ENCODE peak calls at places on chromosomes 1 and 21, in four cellular contexts. A, Q, G and Z are unnamed samples.

GRCh38 chr1:223887724-223888428 is 42.1 kb upstream of the TP53BP2 start:
- DNase-seq in A (no peak), G (no peak), Q (peak), Z (no peak)

GRCh38 chr1:12019858-12020509 is 686 bp downstream of the MIIP start:
- DNase-seq in A (no peak), Q (no peak), G (no peak), Z (no peak)

GRCh38 chr1:21815724-21816311 is 3.8 kb downstream of the LDLRAD2 start:
- DNase-seq in A (no peak), Q (peak), G (no peak), Z (no peak)

GRCh38 chr1:234955107-234955731 is 173.4 kb downstream of the TOMM20 start:
- DNase-seq in A (peak), Q (peak), G (no peak), Z (no peak)

GRCh38 chr1:152811050-152811449 is 721 bp upstream of the LCE1B start:
- DNase-seq in Q (no peak), G (no peak), A (no peak), Z (no peak)

GRCh38 chr1:86825294-86825693 is 88.6 kb downstream of the SELENOF start:
- DNase-seq in G (no peak), A (no peak), Q (no peak), Z (no peak)

GRCh38 chr1:42680921-42681683 is 1.1 kb upstream of the YBX1 start:
- DNase-seq in Q (no peak), G (no peak), A (no peak), Z (peak)

GRCh38 chr1:119279441-119280415 is 88.9 kb upstream of the HAO2 start:
- DNase-seq in G (no peak), Q (no peak), A (no peak), Z (no peak)

GRCh38 chr1:196877964-196878363 is 9.9 kb upstream of the CFHR4 start:
- DNase-seq in Q (no peak), A (no peak), G (no peak), Z (no peak)

GRCh38 chr1:59641861-59642260 is 172.9 kb upstream of the HOOK1 start:
- DNase-seq in G (no peak), A (no peak), Q (no peak), Z (no peak)

GRCh38 chr1:93917302-93917701 is 8.1 kb upstream of the GCLM start:
- DNase-seq in A (no peak), Q (no peak), G (no peak), Z (no peak)

GRCh38 chr21:33266050-33266783 is at the start of gene IL10RB:
- DNase-seq in Q (peak), A (peak), G (peak), Z (peak)

GRCh38 chr1:205670611-205671430 is 9.5 kb downstream of the SLC45A3 start:
- DNase-seq in Q (no peak), G (no peak), A (no peak), Z (no peak)

GRCh38 chr1:91818713-91818975 is 67.3 kb downstream of the TGFBR3 start:
- DNase-seq in G (no peak), A (no peak), Q (no peak), Z (no peak)

GRCh38 chr21:28771790-28772501 is 220.7 kb downstream of the LTN1 start:
- DNase-seq in G (no peak), Q (no peak), A (no peak), Z (no peak)

GRCh38 chr1:53712276-53712675 is 26.7 kb downstream of the GLIS1 start:
- DNase-seq in G (no peak), A (no peak), Q (no peak), Z (no peak)

GRCh38 chr1:232728507-232729263 is 76.5 kb upstream of the MAP10 start:
- DNase-seq in A (no peak), G (no peak), Q (no peak), Z (no peak)

GRCh38 chr1:202063093-202063492 is 52.7 kb downstream of the ELF3 start:
- DNase-seq in Q (no peak), A (no peak), G (no peak), Z (no peak)

GRCh38 chr1:219433471-219434131 is 179.3 kb downstream of the ZC3H11B start:
- DNase-seq in A (no peak), G (no peak), Q (no peak), Z (no peak)

GRCh38 chr1:235056937-235057336 is 71.7 kb downstream of the TOMM20 start:
- DNase-seq in Q (peak), G (no peak), A (no peak), Z (no peak)

GRCh38 chr1:44576456-44577150 is 97.7 kb downstream of the TMEM53 start:
- DNase-seq in Q (no peak), A (no peak), G (no peak), Z (no peak)

GRCh38 chr1:203871114-203871875 is 9.9 kb downstream of the SNRPE start:
- DNase-seq in G (peak), A (no peak), Q (peak), Z (peak)

GRCh38 chr1:211684331-211684730 is 8.9 kb upstream of the NEK2 start:
- DNase-seq in G (no peak), A (no peak), Q (no peak), Z (no peak)

GRCh38 chr1:245856944-245857531 is 650.0 kb downstream of the SMYD3 start:
- DNase-seq in G (no peak), Q (no peak), A (no peak), Z (no peak)

GRCh38 chr1:99570486-99571089 is 75.3 kb upstream of the PALMD start:
- DNase-seq in Q (no peak), G (no peak), A (no peak), Z (no peak)

GRCh38 chr1:23562138-23562819 is 3.0 kb upstream of the ID3 start:
- DNase-seq in A (peak), Q (peak), G (peak), Z (no peak)

GRCh38 chr1:213606252-213606820 is 381.4 kb upstream of the PROX1 start:
- DNase-seq in Q (no peak), A (no peak), G (no peak), Z (no peak)

GRCh38 chr1:234256359-234256758 is 116.9 kb upstream of the COA6 start:
- DNase-seq in A (no peak), G (no peak), Q (no peak), Z (no peak)

GRCh38 chr21:34553199-34553952 is 41.4 kb upstream of the KCNE1 start:
- DNase-seq in Q (no peak), A (no peak), G (no peak), Z (no peak)

GRCh38 chr21:29187939-29188338 is 57.5 kb downstream of the MAP3K7CL start:
- DNase-seq in G (peak), Q (no peak), A (no peak), Z (no peak)

GRCh38 chr1:211591980-211592493 is 13.1 kb upstream of the SLC30A1 start:
- DNase-seq in A (no peak), Q (no peak), G (no peak), Z (no peak)

GRCh38 chr1:39501666-39502065 is 10.2 kb downstream of the BMP8A start:
- DNase-seq in Q (no peak), G (no peak), A (no peak), Z (no peak)

GRCh38 chr1:225844236-225845061 is 34.5 kb downstream of the EPHX1 start:
- DNase-seq in G (no peak), A (no peak), Q (no peak), Z (no peak)

GRCh38 chr1:1918901-1919303 is at the start of gene TMEM52:
- DNase-seq in Q (no peak), G (no peak), A (no peak), Z (no peak)

GRCh38 chr1:197519741-197520334 is 251.8 kb downstream of the CRB1 start:
- DNase-seq in Q (no peak), G (no peak), A (no peak), Z (no peak)

GRCh38 chr21:15063821-15064575 is 802 bp downstream of the NRIP1 start:
- DNase-seq in Q (peak), A (peak), G (peak), Z (no peak)

GRCh38 chr1:205858141-205858961 is 8.4 kb upstream of the PM20D1 start:
- DNase-seq in Q (no peak), A (no peak), G (no peak), Z (no peak)

GRCh38 chr21:35427320-35428040 is 378.4 kb upstream of the RUNX1 start:
- DNase-seq in G (no peak), Q (no peak), A (no peak), Z (no peak)

GRCh38 chr1:155971910-155972809 is 6.2 kb downstream of the ARHGEF2 start:
- DNase-seq in A (no peak), Q (no peak), G (no peak), Z (no peak)

GRCh38 chr1:150976879-150977694 is 2.5 kb upstream of the CERS2 start:
- DNase-seq in A (peak), Q (peak), G (peak), Z (no peak)
- TF ChIP-seq POLR2A in A (no peak), Q (no peak), G (peak), Z (no peak)

GRCh38 chr21:37833301-37833700 is 83.0 kb downstream of the KCNJ6 start:
- DNase-seq in Q (no peak), G (no peak), A (no peak), Z (no peak)

GRCh38 chr21:37827878-37828277 is 88.4 kb downstream of the KCNJ6 start:
- DNase-seq in Q (peak), G (no peak), A (no peak), Z (no peak)

GRCh38 chr21:37829447-37829846 is 86.8 kb downstream of the KCNJ6 start:
- DNase-seq in A (peak), G (no peak), Q (peak), Z (no peak)

GRCh38 chr21:37828515-37828914 is 87.7 kb downstream of the KCNJ6 start:
- DNase-seq in Q (no peak), A (no peak), G (no peak), Z (no peak)

GRCh38 chr21:37829043-37829442 is 87.2 kb downstream of the KCNJ6 start:
- DNase-seq in G (no peak), A (no peak), Q (peak), Z (no peak)
- TF ChIP-seq POLR2AphosphoS5 in G (no peak), A (no peak), Q (no peak), Z (no peak)

GRCh38 chr21:31446206-31446900 is 102.3 kb upstream of the TIAM1 start:
- DNase-seq in G (no peak), A (no peak), Q (no peak), Z (no peak)

GRCh38 chr21:31444061-31444460 is 100.0 kb upstream of the TIAM1 start:
- DNase-seq in Q (no peak), G (no peak), A (no peak), Z (no peak)

GRCh38 chr21:31447477-31447876 is 103.4 kb upstream of the TIAM1 start:
- DNase-seq in A (no peak), G (no peak), Q (no peak), Z (no peak)

DNA sequence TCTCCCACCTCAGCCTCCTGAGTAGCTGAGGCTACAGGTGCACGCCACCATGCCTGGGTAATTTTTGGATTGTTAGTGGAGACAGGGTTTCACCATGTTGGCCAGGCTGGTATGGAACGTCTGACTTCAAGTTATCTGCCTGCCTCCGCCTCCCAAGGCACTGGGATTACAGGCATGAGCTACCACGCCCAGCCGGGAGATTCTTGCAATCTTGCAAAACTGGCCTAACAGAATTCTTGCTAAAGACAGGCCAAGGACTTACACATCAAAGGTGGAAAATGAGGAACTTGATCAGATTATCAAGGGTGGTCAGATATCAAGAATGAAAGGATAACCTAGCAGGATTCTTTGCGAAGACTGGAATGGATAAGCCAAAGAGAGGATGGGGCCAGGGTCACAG is 98.3 kb upstream of the TIAM1 start:
- DNase-seq in A (no peak), G (no peak), Q (no peak), Z (no peak)
- TF ChIP-seq POLR2A in A (no peak), G (no peak), Q (no peak), Z (no peak)

GRCh38 chr1:230084408-230085177 is 17.6 kb downstream of the GALNT2 start:
- DNase-seq in Q (peak), A (peak), G (peak), Z (no peak)
- TF ChIP-seq POLR2AphosphoS5 in Q (no peak), A (no peak), G (peak), Z (no peak)

DNA sequence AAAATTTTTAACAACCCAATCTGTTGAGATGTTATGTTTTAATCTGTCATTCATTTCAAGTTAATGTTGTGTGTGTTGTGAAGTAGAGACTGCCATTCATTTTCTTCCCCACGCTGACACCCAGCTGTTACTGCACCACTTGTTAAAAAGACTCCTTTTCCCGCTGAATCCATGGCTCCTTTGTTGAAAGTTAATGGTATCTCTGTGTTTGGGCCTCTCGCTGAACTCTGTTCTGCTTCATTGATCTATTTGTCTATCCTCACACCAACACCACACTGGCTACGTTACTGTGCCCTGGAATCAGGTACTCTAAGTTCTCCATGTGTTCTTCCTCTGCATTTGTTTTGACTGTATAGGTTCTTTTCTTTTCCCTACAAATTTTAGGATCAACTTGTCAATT is 58.2 kb downstream of the PDE9A start:
- DNase-seq in Q (no peak), G (no peak), A (no peak), Z (no peak)
- TF ChIP-seq POLR2A in Q (no peak), G (no peak), A (no peak), Z (no peak)

GRCh38 chr1:236685917-236686814 is at the start of gene ACTN2:
- DNase-seq in G (no peak), Q (peak), A (peak), Z (peak)
- TF ChIP-seq POLR2AphosphoS5 in G (no peak), Q (no peak), A (no peak), Z (no peak)

DNA sequence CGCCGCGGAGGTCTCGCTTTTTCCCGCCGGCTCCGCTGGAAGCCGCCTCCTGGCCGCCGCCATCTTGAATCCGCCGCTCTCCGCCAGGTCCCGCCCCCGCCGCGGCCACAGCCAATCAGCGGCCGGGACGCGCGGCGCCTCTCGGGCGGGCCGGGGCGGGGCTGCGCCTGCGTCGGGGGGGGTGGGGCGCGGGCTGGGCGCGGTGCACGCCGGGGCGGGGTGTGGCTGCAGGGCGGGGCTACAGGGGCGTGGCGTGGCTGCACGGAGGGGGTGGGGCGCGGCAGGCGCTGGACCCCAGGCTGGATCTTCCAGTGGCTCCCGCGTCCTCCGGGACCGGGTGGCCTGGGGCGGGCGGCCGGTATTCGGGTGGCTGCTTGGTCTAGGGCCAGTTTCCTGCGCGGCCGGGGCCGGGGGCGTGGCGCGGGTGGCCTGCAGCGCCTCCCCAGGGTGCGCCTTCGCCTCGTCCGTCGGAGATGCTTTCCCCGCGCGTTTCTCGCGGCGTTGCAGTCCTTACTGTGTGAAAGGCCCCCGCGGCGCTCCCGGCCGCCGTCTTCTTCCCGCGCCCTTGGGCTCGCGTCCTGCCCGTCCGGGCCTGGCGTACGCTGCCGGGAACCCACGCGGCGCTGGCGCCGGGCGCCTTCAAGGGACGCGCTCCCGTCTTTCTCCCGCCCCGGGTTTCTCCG is 575 bp downstream of the PCNT start:
- DNase-seq in A (peak), G (peak), Q (peak), Z (peak)
- TF ChIP-seq POLR2A in A (peak), G (peak), Q (peak), Z (peak)

GRCh38 chr1:8374812-8375211 is 56.9 kb downstream of the SLC45A1 start:
- DNase-seq in Q (peak), A (peak), G (no peak), Z (no peak)

GRCh38 chr1:8376358-8376840 is 58.5 kb downstream of the SLC45A1 start:
- DNase-seq in G (no peak), A (no peak), Q (no peak), Z (no peak)

GRCh38 chr1:8374356-8374755 is 56.4 kb downstream of the SLC45A1 start:
- DNase-seq in A (no peak), Q (no peak), G (no peak), Z (no peak)

GRCh38 chr1:8371372-8371991 is 53.6 kb downstream of the SLC45A1 start:
- DNase-seq in A (no peak), Q (no peak), G (no peak), Z (no peak)

DNA sequence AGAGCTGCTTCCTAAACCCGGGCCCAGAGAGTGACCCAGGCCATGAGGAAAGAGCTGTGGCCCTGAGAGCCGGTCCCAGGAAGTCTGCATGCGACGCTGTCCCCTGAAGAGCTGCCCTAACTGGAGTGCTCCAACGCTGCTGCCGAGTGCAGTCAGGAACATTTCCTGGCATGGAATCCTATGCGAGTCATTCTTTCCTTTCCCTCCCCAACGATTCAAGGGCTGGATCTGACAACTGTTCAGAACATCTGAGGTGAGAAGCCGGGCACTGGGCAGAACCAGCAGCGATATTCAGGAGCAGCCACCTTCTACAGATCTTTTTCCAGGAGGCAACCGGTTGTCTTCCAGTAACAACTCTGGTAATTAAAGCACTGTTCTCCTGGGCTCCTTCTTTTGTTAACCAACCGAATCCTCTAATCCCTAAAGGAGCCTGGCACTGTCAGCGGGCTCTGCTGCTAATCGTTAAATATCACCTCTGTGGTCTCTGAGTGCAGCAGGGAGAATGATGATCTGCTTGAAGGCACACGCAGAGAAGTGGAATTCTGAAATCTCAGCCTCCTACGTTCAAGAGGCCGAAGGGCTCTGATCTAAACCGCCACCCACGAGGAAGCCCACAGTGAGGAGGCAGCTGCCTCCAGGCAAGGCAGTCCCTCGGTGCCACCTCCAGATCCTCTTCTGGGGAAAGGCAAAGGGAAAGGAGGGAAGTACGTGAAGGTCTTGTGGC is 55.8 kb downstream of the SLC45A1 start:
- DNase-seq in Q (peak), G (peak), A (peak), Z (no peak)
- TF ChIP-seq POLR2AphosphoS5 in Q (peak), G (peak), A (peak), Z (no peak)

DNA sequence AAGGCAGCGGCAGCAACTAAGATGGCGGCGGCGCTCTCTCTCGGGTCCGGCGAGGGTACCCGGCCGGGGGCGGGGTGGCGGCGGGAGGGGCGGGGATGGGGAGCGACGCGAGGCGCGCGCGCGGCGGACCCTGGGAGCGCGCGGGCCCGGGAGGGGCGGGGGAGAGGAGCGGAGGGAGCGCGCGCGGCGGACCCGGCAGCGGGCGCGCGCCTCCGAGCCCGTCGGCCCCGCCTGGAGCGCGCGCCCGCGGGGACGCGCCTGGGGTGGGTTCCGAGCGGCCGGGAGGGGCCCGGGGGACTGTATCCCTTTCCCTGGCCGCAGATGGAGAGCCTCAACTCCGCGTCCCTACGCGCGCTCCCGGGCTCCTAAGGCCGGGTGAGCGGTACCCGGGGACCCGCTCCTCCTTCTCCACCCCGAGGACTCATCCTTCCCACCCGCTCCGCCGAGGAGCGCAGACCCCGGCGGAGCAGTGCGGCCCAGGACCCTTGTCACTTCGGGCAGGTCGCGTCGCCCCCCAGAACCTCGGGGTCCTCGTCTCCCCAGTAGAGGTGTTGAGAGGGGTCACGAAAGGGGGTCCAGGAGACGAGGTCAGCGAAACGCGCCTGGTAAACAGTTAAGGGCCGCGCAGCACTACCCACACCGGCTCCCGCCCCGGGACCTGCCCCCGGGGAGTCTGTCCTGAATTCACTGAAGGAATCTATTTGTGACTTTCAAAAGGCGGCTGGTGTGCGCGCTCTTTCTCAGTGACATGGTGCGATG is at the start of gene CLSTN1:
- DNase-seq in A (peak), G (peak), Q (peak), Z (peak)
- TF ChIP-seq POLR2A in A (no peak), G (peak), Q (peak), Z (no peak)